ENCODE peak calls at places on chromosomes 13 and 19, in seven cellular contexts. Y, R, L, S, F, M and B are unnamed samples.

GRCh38 chr13:112587767-112588489 is at the start of gene TUBGCP3:
- DNase-seq in F (peak; percentile 86), R (peak; percentile 59), L (peak; percentile 95), M (no peak), Y (peak; percentile 78), S (peak; percentile 92), B (peak; percentile 87)

GRCh38 chr13:98514268-98514667 is 62.6 kb downstream of the STK24 start:
- DNase-seq in S (no peak), L (no peak), R (no peak), F (no peak), M (no peak), Y (no peak), B (no peak)

GRCh38 chr13:32092471-32092870 is 60.9 kb downstream of the FRY start:
- DNase-seq in F (no peak), Y (no peak), L (no peak), S (no peak), M (no peak), R (no peak), B (no peak)

GRCh38 chr19:12884926-12885748 is 1.9 kb downstream of the KLF1 start:
- DNase-seq in M (no peak), L (no peak), R (no peak), F (peak; percentile 78), S (peak; percentile 85), Y (peak; percentile 28), B (peak; percentile 93)

GRCh38 chr13:37686501-37686900 is 87.9 kb upstream of the POSTN start:
- DNase-seq in Y (peak; percentile 7), S (no peak), L (no peak), M (no peak), R (no peak), F (no peak), B (no peak)

GRCh38 chr19:7917292-7918061 is 2.7 kb upstream of the SNAPC2 start:
- DNase-seq in M (no peak), L (no peak), F (peak; percentile 50), S (no peak), R (no peak), Y (peak; percentile 45), B (peak; percentile 55)

GRCh38 chr13:26386026-26386425 is 132.1 kb downstream of the CDK8 start:
- DNase-seq in F (no peak), Y (no peak), R (no peak), L (no peak), S (no peak), M (no peak), B (no peak)

GRCh38 chr19:1133471-1133929 is 29.7 kb downstream of the GPX4 start:
- DNase-seq in F (peak; percentile 80), S (no peak), R (no peak), L (peak; percentile 65), Y (no peak), M (no peak), B (no peak)

GRCh38 chr19:5447700-5448311 is 7.4 kb upstream of the ZNRF4 start:
- DNase-seq in M (no peak), Y (no peak), F (no peak), S (no peak), R (no peak), L (no peak), B (no peak)

GRCh38 chr19:17683078-17683477 is 5.1 kb downstream of the UNC13A start:
- DNase-seq in F (no peak), R (no peak), S (no peak), M (no peak), Y (no peak), L (no peak), B (no peak)

GRCh38 chr13:93309886-93310520 is 83.4 kb downstream of the GPC6 start:
- DNase-seq in Y (peak; percentile 51), F (no peak), R (no peak), M (no peak), L (no peak), S (no peak), B (no peak)

GRCh38 chr19:45150180-45150579 is 10.6 kb downstream of the NKPD1 start:
- DNase-seq in S (no peak), L (no peak), R (no peak), M (no peak), Y (no peak), F (no peak), B (no peak)

GRCh38 chr19:13240312-13241022 is 90.3 kb downstream of the IER2 start:
- DNase-seq in M (no peak), Y (no peak), F (no peak), S (no peak), L (no peak), R (no peak), B (no peak)

GRCh38 chr13:30580852-30581502 is 36.7 kb upstream of the USPL1 start:
- DNase-seq in R (no peak), L (no peak), F (no peak), Y (no peak), S (no peak), M (no peak), B (no peak)

GRCh38 chr13:43319617-43320444 is 296.4 kb downstream of the DNAJC15 start:
- DNase-seq in F (no peak), L (no peak), S (no peak), R (no peak), M (no peak), Y (no peak), B (no peak)

GRCh38 chr19:36009220-36009619 is 607 bp upstream of the SYNE4 start:
- DNase-seq in F (peak; percentile 77), L (no peak), R (peak; percentile 42), S (peak; percentile 90), M (no peak), Y (peak; percentile 48), B (peak; percentile 74)

GRCh38 chr13:77176350-77176749 is 149.4 kb upstream of the FBXL3 start:
- DNase-seq in L (peak; percentile 3), M (no peak), R (no peak), F (no peak), S (no peak), Y (peak; percentile 89), B (no peak)

GRCh38 chr19:42284641-42285341 is 15.7 kb downstream of the CIC start:
- DNase-seq in F (no peak), S (peak; percentile 79), Y (no peak), L (no peak), M (no peak), R (no peak), B (no peak)

GRCh38 chr13:36766295-36766694 is 52.7 kb upstream of the RFXAP start:
- DNase-seq in L (no peak), F (no peak), Y (peak; percentile 47), M (no peak), R (no peak), S (no peak), B (no peak)

GRCh38 chr13:38670627-38671026 is 16.2 kb upstream of the FREM2 start:
- DNase-seq in F (no peak), Y (peak; percentile 2), M (no peak), R (no peak), L (no peak), S (no peak), B (no peak)

GRCh38 chr13:34942732-34943674 is 933 bp downstream of the NBEA start:
- DNase-seq in F (peak; percentile 50), Y (no peak), R (no peak), M (no peak), L (peak; percentile 2), S (peak; percentile 72), B (peak; percentile 40)

GRCh38 chr19:40565355-40565754 is 11.3 kb upstream of the SHKBP1 start:
- DNase-seq in F (no peak), R (no peak), L (no peak), M (no peak), Y (no peak), S (no peak), B (no peak)

DNA sequence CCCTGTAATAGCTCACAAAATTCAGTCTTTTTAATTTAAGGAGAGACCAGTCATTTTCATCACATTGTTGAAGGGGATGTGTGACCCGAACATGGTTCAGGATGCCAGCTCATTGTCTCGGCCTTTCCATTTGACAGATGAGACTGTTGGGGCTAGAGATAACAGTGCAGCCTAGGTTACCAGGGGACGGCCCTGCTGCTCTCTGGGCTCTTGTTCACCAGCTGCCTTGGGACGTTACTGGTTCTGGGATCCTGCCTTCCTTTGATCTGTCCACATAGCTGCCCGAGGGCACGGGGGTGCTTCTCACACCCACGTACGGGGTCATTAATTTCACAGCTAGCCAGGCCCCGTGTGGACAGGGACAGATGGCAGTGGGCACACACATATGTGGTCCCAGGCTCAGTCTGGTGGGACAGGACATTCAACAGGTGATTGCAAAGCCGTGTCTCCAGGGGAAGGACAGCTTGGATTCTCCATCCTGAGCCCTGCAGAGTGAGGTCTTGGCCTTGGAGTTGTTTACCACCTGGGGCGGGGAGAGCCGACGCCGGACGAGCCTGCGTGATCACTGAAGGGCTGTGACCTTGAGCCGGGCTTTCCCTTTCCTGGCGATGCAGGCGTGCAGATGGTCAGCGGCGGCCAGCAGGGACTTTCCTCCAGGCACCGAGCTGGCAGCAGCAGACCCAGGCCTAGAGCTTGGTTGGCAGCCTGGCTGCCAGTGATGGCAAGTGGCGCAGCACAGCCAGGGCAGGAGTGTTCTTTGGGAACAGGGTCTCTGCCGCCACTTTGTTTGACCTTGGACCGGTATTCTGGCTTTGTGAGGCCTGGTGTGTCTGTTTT is 26.7 kb upstream of the NPAS1 start:
- DNase-seq in M (no peak), R (no peak), L (no peak), F (peak; percentile 86), S (no peak), Y (no peak), B (peak; percentile 79)
- TF ChIP-seq POLR2A in M (no peak), R (no peak), L (no peak), F (no peak), S (no peak), Y (no peak), B (no peak)

GRCh38 chr13:108190897-108191296 is 24.4 kb downstream of the LIG4 start:
- DNase-seq in Y (no peak), S (no peak), M (no peak), R (no peak), L (no peak), F (no peak), B (no peak)

GRCh38 chr13:108195861-108196260 is 19.5 kb downstream of the LIG4 start:
- DNase-seq in F (no peak), R (no peak), S (no peak), M (no peak), Y (no peak), L (no peak), B (no peak)

GRCh38 chr13:108195146-108195545 is 20.2 kb downstream of the LIG4 start:
- DNase-seq in R (no peak), Y (peak; percentile 30), L (no peak), F (no peak), M (no peak), S (no peak), B (no peak)

GRCh38 chr13:108193806-108194205 is 21.5 kb downstream of the LIG4 start:
- DNase-seq in R (no peak), Y (no peak), S (no peak), F (no peak), L (no peak), M (no peak), B (no peak)

GRCh38 chr13:108194435-108194936 is 20.9 kb downstream of the LIG4 start:
- DNase-seq in Y (no peak), L (no peak), M (no peak), F (no peak), R (no peak), S (no peak), B (no peak)
- TF ChIP-seq POLR2A in Y (no peak), L (no peak), M (no peak), F (no peak), R (no peak), S (no peak), B (no peak)

GRCh38 chr19:37551123-37551993 is 43.2 kb downstream of the ZNF571 start:
- DNase-seq in F (peak; percentile 89), M (no peak), Y (peak; percentile 44), S (no peak), L (no peak), R (no peak), B (no peak)
- TF ChIP-seq POLR2A in F (no peak), M (no peak), Y (no peak), S (no peak), L (no peak), R (no peak), B (no peak)

GRCh38 chr19:38564981-38565685 is 52.6 kb downstream of the MAP4K1 start:
- DNase-seq in F (no peak), L (no peak), Y (no peak), S (no peak), M (no peak), R (no peak), B (no peak)
- TF ChIP-seq POLR2A in F (no peak), L (no peak), Y (no peak), S (no peak), M (no peak), R (no peak), B (no peak)